ENCODE peak calls at places on chromosomes 7 and 10, in seven cellular contexts. W is aorta, N is endodermal cell, G is K562, A is BE2C, V is testis, Y is transverse colon. P is an unnamed sample. For H3K4me1, the result is how much of the 10 kb centered on the place peaks cover.

GRCh38 chr10:70914316-70914864 is 26.0 kb upstream of the PCBD1 start:
- DNase-seq in A (peak), W (peak), N (no peak), G (no peak), Y (no peak), V (no peak), P (no peak)

GRCh38 chr7:23469150-23469960 is 936 bp downstream of the IGF2BP3 start:
- DNase-seq in A (peak), N (peak), W (no peak), V (no peak), Y (no peak), G (peak), P (no peak)

GRCh38 chr10:79300711-79301110 is 46.6 kb upstream of the PPIF start:
- DNase-seq in N (no peak), Y (no peak), A (no peak), W (no peak), V (no peak), G (no peak), P (no peak)

GRCh38 chr10:68231916-68232315 is at the start of gene ATOH7:
- DNase-seq in A (no peak), G (no peak), V (no peak), N (no peak), W (no peak), Y (peak), P (no peak)

GRCh38 chr7:17544401-17544800 is 245.9 kb downstream of the AHR start:
- DNase-seq in W (no peak), V (no peak), G (no peak), A (no peak), Y (no peak), N (no peak), P (no peak)

GRCh38 chr10:105063796-105064195 is 422.7 kb downstream of the SORCS3 start:
- DNase-seq in G (no peak), W (no peak), V (peak), N (peak), Y (peak), A (peak), P (no peak)

GRCh38 chr10:93006435-93007039 is 54.1 kb upstream of the CYP26C1 start:
- DNase-seq in A (no peak), Y (no peak), N (no peak), G (no peak), W (no peak), V (no peak), P (no peak)

GRCh38 chr7:14085901-14086300 is 96.4 kb upstream of the ETV1 start:
- DNase-seq in G (no peak), V (no peak), A (no peak), W (no peak), N (no peak), Y (no peak), P (no peak)

GRCh38 chr10:11009471-11010308 is 8.0 kb upstream of the CELF2 start:
- DNase-seq in Y (no peak), V (no peak), N (no peak), A (no peak), G (no peak), W (no peak), P (no peak)

GRCh38 chr7:116859323-116859722 is 3.1 kb upstream of the CAPZA2 start:
- DNase-seq in N (no peak), G (no peak), V (no peak), Y (no peak), A (no peak), W (no peak), P (no peak)

GRCh38 chr10:10007972-10008371 is 1009.7 kb upstream of the CELF2 start:
- DNase-seq in Y (no peak), A (no peak), G (no peak), V (no peak), N (peak), W (no peak), P (no peak)

GRCh38 chr10:90921906-90922305 is 1.0 kb upstream of the ANKRD1 start:
- DNase-seq in V (no peak), W (no peak), Y (no peak), N (no peak), A (no peak), G (no peak), P (no peak)

GRCh38 chr10:680745-681144 is 8.7 kb downstream of the DIP2C start:
- DNase-seq in A (no peak), V (peak), W (no peak), N (no peak), G (no peak), Y (no peak), P (no peak)

GRCh38 chr10:130021373-130021950 is 57.4 kb upstream of the EBF3 start:
- DNase-seq in Y (no peak), G (no peak), W (no peak), N (no peak), A (no peak), V (no peak), P (no peak)

GRCh38 chr10:75418287-75418686 is 13.1 kb upstream of the LRMDA start:
- DNase-seq in W (no peak), N (peak), Y (no peak), V (no peak), G (no peak), A (no peak), P (no peak)

GRCh38 chr7:14336256-14336655 is 346.8 kb upstream of the ETV1 start:
- DNase-seq in Y (no peak), W (no peak), G (no peak), V (no peak), A (no peak), N (no peak), P (no peak)

GRCh38 chr7:36487756-36488336 is 98.2 kb downstream of the ANLN start:
- DNase-seq in Y (no peak), G (no peak), W (no peak), V (peak), N (no peak), A (peak), P (no peak)

GRCh38 chr7:149414745-149415390 is 46.0 kb downstream of the ZNF777 start:
- DNase-seq in N (peak), G (no peak), A (no peak), W (peak), Y (peak), V (peak), P (peak)

GRCh38 chr10:24324651-24325050 is 115.7 kb downstream of the KIAA1217 start:
- DNase-seq in W (no peak), V (no peak), A (no peak), G (no peak), N (no peak), Y (no peak), P (no peak)

GRCh38 chr10:101538481-101538880 is 49.6 kb downstream of the POLL start:
- DNase-seq in A (no peak), Y (no peak), N (no peak), W (no peak), V (no peak), G (no peak), P (no peak)

GRCh38 chr10:102376901-102377300 is 18.6 kb upstream of the NFKB2 start:
- DNase-seq in G (no peak), A (no peak), W (no peak), N (no peak), Y (no peak), V (no peak), P (no peak)

GRCh38 chr10:117413928-117414618 is 38.8 kb upstream of the PDZD8 start:
- DNase-seq in V (no peak), N (no peak), Y (no peak), G (no peak), W (no peak), A (no peak), P (no peak)

GRCh38 chr7:67913604-67914003 is 917.0 kb downstream of the TYW1 start:
- DNase-seq in G (no peak), Y (no peak), W (no peak), N (no peak), A (no peak), V (no peak), P (no peak)

GRCh38 chr10:128047991-128048826 is 78.0 kb downstream of the MKI67 start:
- DNase-seq in V (peak), W (peak), G (no peak), A (no peak), N (no peak), Y (peak), P (no peak)

GRCh38 chr10:102408728-102409603 is 9.6 kb downstream of the PSD start:
- DNase-seq in G (peak), Y (peak), W (no peak), A (peak), V (peak), N (peak), P (no peak)

GRCh38 chr10:103991393-103992128 is 24.6 kb downstream of the SLK start:
- DNase-seq in A (no peak), Y (no peak), V (no peak), G (no peak), W (no peak), N (no peak), P (no peak)

GRCh38 chr7:4830176-4830575 is 31.7 kb downstream of the PAPOLB start:
- DNase-seq in Y (peak), W (peak), V (peak), G (peak), A (peak), N (peak), P (peak)

DNA sequence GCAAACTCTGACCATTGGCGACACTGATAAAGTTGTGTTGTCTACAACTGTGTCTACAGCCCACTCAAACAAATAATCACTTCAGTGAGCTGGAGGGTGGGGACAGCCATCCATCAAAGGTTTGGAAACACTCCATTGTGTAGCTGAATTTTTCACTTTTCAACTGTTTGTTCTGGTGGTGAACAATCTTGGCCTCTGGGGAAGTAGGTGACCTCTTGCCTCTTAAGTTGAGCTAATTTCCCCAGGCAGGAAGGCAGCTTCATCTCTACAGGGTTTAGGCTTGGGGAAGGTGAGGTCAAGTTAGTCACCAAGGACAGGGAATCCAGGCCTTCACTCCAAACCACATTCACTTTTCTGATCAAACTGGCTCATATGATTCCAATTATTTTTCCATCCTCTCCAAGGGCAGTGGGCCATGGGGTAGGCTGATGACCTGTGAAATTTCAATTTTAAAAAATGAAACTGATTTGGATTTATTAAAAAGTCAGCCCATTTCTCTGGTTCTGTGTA is 138.3 kb upstream of the HABP2 start:
- DNase-seq in N (no peak), V (no peak), A (no peak), G (no peak), W (no peak), Y (no peak), P (no peak)
- H3K4me3 ChIP-seq in N (no peak), V (no peak), A (no peak), G (no peak), W (no peak), Y (no peak), P (no peak)

DNA sequence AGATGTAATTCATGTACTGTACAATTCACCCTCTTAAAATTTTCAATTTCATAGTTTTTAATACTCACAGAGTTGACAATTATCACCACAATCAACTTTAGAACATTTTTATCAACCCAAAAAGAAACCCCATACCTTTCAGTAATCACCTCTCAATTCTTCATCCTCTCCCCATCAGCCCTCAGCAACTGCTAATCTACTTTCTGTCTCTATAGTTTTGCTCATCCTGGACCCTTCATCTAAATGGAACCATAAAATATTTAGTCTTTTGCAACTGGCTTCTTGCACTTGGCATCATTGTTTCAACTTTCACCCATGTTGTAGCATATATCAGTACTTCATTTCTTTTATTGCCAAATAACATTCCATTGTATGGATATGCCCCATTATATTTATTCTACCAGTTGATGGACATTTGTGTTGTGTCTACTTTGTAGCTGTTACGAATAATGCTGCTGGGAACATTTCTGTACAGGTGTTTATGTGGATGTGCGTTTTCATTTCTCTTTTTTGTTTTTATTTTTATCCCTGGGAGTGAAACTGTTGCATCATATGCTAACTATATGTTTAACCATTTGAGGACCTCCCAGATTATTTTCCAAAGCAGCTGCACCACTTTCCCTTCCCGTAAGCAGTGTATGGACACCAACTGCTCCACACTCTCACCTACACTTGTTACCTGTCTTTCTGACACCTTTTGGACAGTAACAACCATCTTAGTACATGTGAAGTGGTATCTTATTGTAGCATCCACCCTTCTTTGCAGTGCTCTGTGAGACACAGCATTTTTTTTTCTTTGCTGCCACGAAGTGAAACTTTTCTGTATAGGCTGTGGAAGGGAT is 65.4 kb upstream of the APBB1IP start:
- DNase-seq in N (no peak), Y (no peak), V (no peak), G (no peak), W (no peak), A (no peak), P (no peak)
- H3K4me1 ChIP-seq in N (under half), Y (under half), V (under half), G (under half), W (under half), A (under half), P (under half)

GRCh38 chr10:118754132-118754555 is 626 bp downstream of the CACUL1 start:
- DNase-seq in A (peak), W (peak), N (peak), V (peak), G (peak), Y (peak), P (peak)

GRCh38 chr10:118753331-118753730 is 1.4 kb downstream of the CACUL1 start:
- DNase-seq in G (no peak), V (no peak), Y (no peak), N (no peak), W (no peak), A (no peak), P (no peak)

GRCh38 chr10:118751272-118751671 is 3.5 kb downstream of the CACUL1 start:
- DNase-seq in V (no peak), A (no peak), N (no peak), G (no peak), W (no peak), Y (no peak), P (no peak)

GRCh38 chr10:118754556-118755423 is at the start of gene CACUL1:
- DNase-seq in V (peak), W (peak), N (peak), G (peak), A (peak), Y (peak), P (peak)

DNA sequence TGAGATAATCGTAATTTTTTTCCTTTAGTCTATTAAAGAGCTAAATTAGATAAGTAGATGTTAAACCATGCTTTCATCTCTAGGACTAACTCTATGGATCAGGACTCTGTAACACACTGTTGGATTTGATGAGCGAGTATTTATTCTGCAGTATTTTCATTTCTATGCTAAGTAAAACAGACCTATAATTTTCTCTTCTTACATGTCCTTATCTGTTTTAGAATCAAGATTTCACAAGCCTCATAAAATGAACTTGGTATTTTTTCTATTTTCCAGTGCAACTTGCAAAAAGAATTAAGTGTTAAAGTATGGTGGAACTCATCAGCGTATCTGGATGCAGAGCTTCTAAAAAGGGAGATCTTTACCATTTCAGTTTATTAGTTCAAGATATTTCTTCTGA is 2.4 kb downstream of the CACUL1 start:
- DNase-seq in G (no peak), W (no peak), N (no peak), V (no peak), A (no peak), Y (no peak), P (no peak)
- H3K4me3 ChIP-seq in G (peak), W (no peak), N (peak), V (no peak), A (peak), Y (peak), P (peak)

DNA sequence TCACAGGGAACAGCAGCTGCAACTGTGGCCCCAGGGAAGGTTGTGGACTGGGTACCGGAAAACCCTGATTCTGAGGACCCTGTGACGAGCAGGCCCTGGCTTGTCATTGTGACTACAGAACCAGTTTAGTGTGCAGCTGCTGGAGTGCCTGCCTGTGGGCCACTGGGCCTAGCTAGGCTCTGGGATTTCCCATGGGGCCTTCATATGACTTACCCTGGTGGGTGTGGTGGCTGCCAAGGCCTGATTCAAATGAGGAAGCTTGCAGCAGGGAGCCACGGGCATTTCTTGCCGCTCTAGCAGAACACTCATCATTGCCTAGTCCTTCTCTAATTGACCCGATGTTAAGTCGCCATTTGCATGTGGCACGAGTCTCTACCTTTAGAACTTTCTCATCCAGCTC is 14.7 kb upstream of the CAMK2G start:
- DNase-seq in G (no peak), V (peak), A (peak), N (peak), W (peak), Y (peak), P (peak)
- H3K4me1 ChIP-seq in G (under half), V (under half), A (under half), N (under half), W (under half), Y (under half), P (under half)

GRCh38 chr10:44879531-44879899 is 31.6 kb upstream of the TMEM72 start:
- DNase-seq in G (no peak), Y (no peak), W (no peak), N (peak), V (no peak), A (no peak), P (no peak)
- H3K4me3 ChIP-seq in G (no peak), Y (peak), W (no peak), N (peak), V (no peak), A (no peak), P (peak)

GRCh38 chr7:2818653-2819052 is 25.5 kb downstream of the GNA12 start:
- DNase-seq in V (no peak), N (no peak), Y (no peak), G (no peak), W (no peak), A (no peak), P (no peak)
- H3K4me1 ChIP-seq in V (half or more), N (under half), Y (under half), G (under half), W (under half), A (under half), P (under half)

GRCh38 chr10:15313034-15313433 is 58.1 kb downstream of the FAM171A1 start:
- DNase-seq in A (no peak), Y (no peak), G (no peak), N (no peak), W (no peak), V (no peak), P (no peak)
- H3K4me3 ChIP-seq in A (no peak), Y (no peak), G (no peak), N (no peak), W (no peak), V (no peak), P (no peak)

GRCh38 chr7:47329320-47329926 is 252.5 kb downstream of the TNS3 start:
- DNase-seq in A (no peak), W (no peak), Y (peak), G (no peak), N (no peak), V (no peak), P (no peak)
- H3K4me1 ChIP-seq in A (under half), W (under half), Y (under half), G (under half), N (under half), V (under half), P (under half)

GRCh38 chr10:61285749-61286148 is 167.4 kb downstream of the TMEM26 start:
- DNase-seq in Y (no peak), V (no peak), A (peak), W (no peak), N (peak), G (no peak), P (no peak)

GRCh38 chr10:61283489-61284221 is 169.5 kb downstream of the TMEM26 start:
- DNase-seq in V (no peak), Y (no peak), G (no peak), N (no peak), W (no peak), A (no peak), P (no peak)

GRCh38 chr10:61283066-61283465 is 170.1 kb downstream of the TMEM26 start:
- DNase-seq in G (no peak), N (no peak), V (no peak), Y (no peak), W (no peak), A (no peak), P (no peak)

GRCh38 chr10:61286695-61287094 is 166.5 kb downstream of the TMEM26 start:
- DNase-seq in W (no peak), G (no peak), Y (no peak), N (no peak), V (no peak), A (no peak), P (no peak)

DNA sequence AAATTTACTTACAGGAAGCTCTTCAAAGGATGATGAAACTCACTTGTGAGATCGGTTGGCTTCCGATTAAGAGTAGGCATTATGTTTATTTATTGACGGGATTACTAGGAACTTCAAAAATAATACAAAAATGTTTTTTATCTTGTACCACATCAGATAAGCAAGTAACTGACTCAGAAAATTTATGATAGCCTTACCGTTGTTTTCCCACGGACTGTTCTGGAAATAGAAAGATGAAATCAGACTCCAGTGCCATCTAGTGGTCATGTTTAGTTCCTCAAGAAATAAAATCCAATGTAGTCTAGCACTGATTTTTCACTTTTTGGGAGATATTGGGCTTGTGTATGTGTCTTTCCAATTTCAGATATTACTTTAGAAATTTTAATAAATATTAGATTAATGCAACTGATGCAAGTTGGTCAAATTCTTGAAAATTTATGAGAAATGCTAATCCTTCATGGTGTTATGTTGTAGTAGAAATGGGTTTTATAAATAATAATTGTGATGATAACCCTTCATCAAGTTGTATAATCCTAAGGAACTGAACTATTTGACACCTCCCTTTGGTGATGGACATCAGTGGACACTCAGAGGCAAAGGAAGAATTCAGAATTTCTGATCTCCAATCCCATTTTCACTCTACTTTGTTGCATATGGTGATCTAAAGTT is 168.8 kb downstream of the TMEM26 start:
- DNase-seq in V (no peak), A (no peak), Y (no peak), N (no peak), G (peak), W (no peak), P (no peak)
- H3K4me3 ChIP-seq in V (no peak), A (no peak), Y (no peak), N (no peak), G (no peak), W (no peak), P (peak)

P was measured in psoas muscle.